ENCODE peak calls at places on chromosomes 13 and 19, in four cellular contexts. M, K, H and T are unnamed samples.

GRCh38 chr19:3360494-3361383 is 5.6 kb upstream of the NFIC start:
- DNase-seq in H (no peak), M (peak), K (peak), T (no peak)

GRCh38 chr13:99320693-99321481 is 13.7 kb upstream of the GPR183 start:
- DNase-seq in M (no peak), K (no peak), H (peak), T (no peak)

GRCh38 chr19:1466018-1466460 is 13.0 kb downstream of the C19orf25 start:
- DNase-seq in K (no peak), M (no peak), H (no peak), T (no peak)

GRCh38 chr13:31982124-31982523 is 49.5 kb upstream of the FRY start:
- DNase-seq in K (no peak), M (no peak), H (no peak), T (no peak)

GRCh38 chr19:44927746-44928145 is 13.3 kb downstream of the APOC1 start:
- DNase-seq in K (no peak), M (no peak), H (peak), T (no peak)

GRCh38 chr19:17671906-17672305 is 16.2 kb downstream of the UNC13A start:
- DNase-seq in K (no peak), M (no peak), H (peak), T (peak)

GRCh38 chr13:28719227-28719562 is 425 bp upstream of the SLC46A3 start:
- DNase-seq in K (no peak), H (peak), M (no peak), T (no peak)

GRCh38 chr13:28718186-28718537 is 608 bp downstream of the SLC46A3 start:
- DNase-seq in H (peak), M (no peak), K (no peak), T (no peak)

GRCh38 chr19:52613299-52613906 is 24.8 kb downstream of the ZNF83 start:
- DNase-seq in M (no peak), K (no peak), H (no peak), T (no peak)

GRCh38 chr19:1789282-1790020 is 22.6 kb downstream of the ATP8B3 start:
- DNase-seq in H (no peak), M (no peak), K (no peak), T (no peak)

GRCh38 chr13:110483386-110483785 is 78.1 kb downstream of the RAB20 start:
- DNase-seq in M (no peak), H (no peak), K (no peak), T (no peak)

GRCh38 chr19:46493236-46494114 is 2.2 kb downstream of the PNMA8B start:
- DNase-seq in H (no peak), K (no peak), M (no peak), T (no peak)

GRCh38 chr19:5145521-5146511 is 176.9 kb downstream of the KDM4B start:
- DNase-seq in H (no peak), K (no peak), M (no peak), T (no peak)

GRCh38 chr13:74115138-74115537 is 19.1 kb downstream of the KLF12 start:
- DNase-seq in K (no peak), H (peak), M (no peak), T (no peak)

GRCh38 chr13:80630685-80631121 is 289.8 kb upstream of the SPRY2 start:
- DNase-seq in H (peak), K (no peak), M (no peak), T (no peak)

GRCh38 chr19:19234220-19234816 is 22.6 kb downstream of the NCAN start:
- DNase-seq in K (no peak), H (no peak), M (no peak), T (no peak)

GRCh38 chr13:39616087-39616694 is 13.2 kb upstream of the LHFPL6 start:
- DNase-seq in H (peak), K (no peak), M (no peak), T (peak)

GRCh38 chr13:102089177-102089576 is 312.7 kb downstream of the FGF14 start:
- DNase-seq in M (no peak), H (peak), K (no peak), T (no peak)

GRCh38 chr13:90968510-90968909 is 379.0 kb upstream of the MIR17HG start:
- DNase-seq in H (peak), M (no peak), K (no peak), T (peak)

GRCh38 chr13:21333186-21333585 is 125.9 kb downstream of the ZDHHC20 start:
- DNase-seq in K (no peak), H (no peak), M (no peak), T (no peak)

GRCh38 chr13:49351871-49352270 is 92.0 kb downstream of the CAB39L start:
- DNase-seq in H (no peak), K (no peak), M (no peak), T (no peak)

GRCh38 chr13:106100261-106100919 is 435.1 kb downstream of the EFNB2 start:
- DNase-seq in H (no peak), M (no peak), K (no peak), T (peak)

GRCh38 chr13:94280357-94280756 is 199.1 kb downstream of the DCT start:
- DNase-seq in M (no peak), K (no peak), H (no peak), T (no peak)

GRCh38 chr19:5060591-5061339 is 91.9 kb downstream of the KDM4B start:
- DNase-seq in H (no peak), K (no peak), M (no peak), T (no peak)

GRCh38 chr19:48391100-48392005 is at the start of gene KDELR1:
- DNase-seq in K (peak), M (peak), H (peak), T (peak)

GRCh38 chr13:92272177-92272576 is 873.8 kb downstream of the GPC5 start:
- DNase-seq in K (no peak), H (no peak), M (no peak), T (no peak)

GRCh38 chr19:46579286-46579944 is 21.7 kb upstream of the CALM3 start:
- DNase-seq in K (no peak), M (no peak), H (no peak), T (no peak)

GRCh38 chr19:51971624-51972023 is 15.0 kb downstream of the ZNF350 start:
- DNase-seq in K (no peak), M (no peak), H (peak), T (no peak)

GRCh38 chr19:3433805-3434540 is 46.4 kb downstream of the SMIM24 start:
- DNase-seq in K (no peak), M (no peak), H (no peak), T (no peak)

GRCh38 chr13:51793570-51794273 is 10.2 kb downstream of the DHRS12 start:
- DNase-seq in K (no peak), H (peak), M (no peak), T (no peak)

GRCh38 chr13:95083758-95084157 is 217.5 kb downstream of the ABCC4 start:
- DNase-seq in M (no peak), K (no peak), H (peak), T (no peak)

GRCh38 chr13:108193806-108194205 is 21.5 kb downstream of the LIG4 start:
- DNase-seq in M (no peak), K (no peak), H (no peak), T (no peak)

GRCh38 chr19:29014857-29015436 is 198.0 kb downstream of the UQCRFS1 start:
- DNase-seq in M (no peak), K (no peak), H (no peak), T (no peak)

GRCh38 chr13:70758932-70759331 is 650.7 kb upstream of the KLHL1 start:
- DNase-seq in M (no peak), K (no peak), H (no peak), T (no peak)